ENCODE peak calls at places on chromosomes 4 and X, in eight cellular contexts. Q is AG04450, T is SK-N-DZ, L is T-helper 2 cell, F is Calu3, M is D341Med, U is M059J, Z is Kasumi-1. W is an unnamed sample.

GRCh38 chr4:41428205-41428940 is 109.6 kb upstream of the LIMCH1 start:
- DNase-seq in Q (no peak), T (peak), L (no peak), F (no peak), M (peak), U (no peak), Z (no peak), W (no peak)

GRCh38 chrX:41302293-41302868 is 31.6 kb upstream of the DDX3X start:
- DNase-seq in Q (no peak), T (no peak), L (no peak), F (peak), M (no peak), U (peak), Z (no peak), W (no peak)

GRCh38 chrX:20989361-20989760 is 384.9 kb upstream of the CNKSR2 start:
- DNase-seq in Q (no peak), T (no peak), L (no peak), F (no peak), M (no peak), U (peak), Z (no peak), W (no peak)

GRCh38 chr4:166735553-166735952 is 498.7 kb downstream of the SPOCK3 start:
- DNase-seq in Q (no peak), T (no peak), L (no peak), F (no peak), M (no peak), U (no peak), Z (no peak), W (no peak)

GRCh38 chrX:79130857-79131256 is 13.6 kb upstream of the GPR174 start:
- DNase-seq in Q (no peak), T (no peak), L (no peak), F (no peak), M (no peak), U (no peak), Z (no peak), W (no peak)

GRCh38 chrX:111869639-111870034 is 6.3 kb upstream of the TRPC5OS start:
- DNase-seq in Q (peak), T (peak), L (no peak), F (peak), M (peak), U (peak), Z (peak), W (no peak)

GRCh38 chrX:29890004-29890403 is 325.4 kb upstream of the MAGEB2 start:
- DNase-seq in Q (no peak), T (no peak), L (no peak), F (no peak), M (no peak), U (peak), Z (no peak), W (no peak)

GRCh38 chr4:147933316-147933715 is 201.4 kb downstream of the ARHGAP10 start:
- DNase-seq in Q (no peak), T (no peak), L (no peak), F (no peak), M (no peak), U (peak), Z (no peak), W (no peak)

GRCh38 chrX:102535958-102536357 is 19.4 kb upstream of the TMSB15A start:
- DNase-seq in Q (no peak), T (no peak), L (no peak), F (no peak), M (no peak), U (no peak), Z (no peak), W (no peak)

W was measured in foreskin fibroblast.